ENCODE peak calls at places on chromosome 9, in four cellular contexts. L is cardiac muscle cell, B is endodermal cell, N is lower lobe of right lung. K is an unnamed sample. For H3K4me1, the result is how much of the 10 kb centered on the place peaks cover.

GRCh38 chr9:109012009-109012875 is 1.1 kb downstream of the CTNNAL1 start:
- DNase-seq in L (peak), N (peak), B (peak), K (peak)

GRCh38 chr9:109805054-109805453 is 25.1 kb downstream of the PALM2AKAP2 start:
- DNase-seq in B (no peak), N (no peak), L (peak), K (no peak)

GRCh38 chr9:70093944-70094343 is 50.3 kb downstream of the MAMDC2 start:
- DNase-seq in L (no peak), B (no peak), N (no peak), K (no peak)

GRCh38 chr9:33719581-33720374 is 75.6 kb upstream of the PRSS3 start:
- DNase-seq in L (peak), N (peak), B (peak), K (peak)

GRCh38 chr9:18673179-18673578 is 199.2 kb downstream of the ADAMTSL1 start:
- DNase-seq in L (no peak), B (no peak), N (no peak), K (no peak)

GRCh38 chr9:94925751-94926456 is 199.4 kb downstream of the AOPEP start:
- DNase-seq in L (no peak), B (no peak), N (peak), K (no peak)

GRCh38 chr9:127185931-127186781 is 63.7 kb upstream of the ANGPTL2 start:
- DNase-seq in N (peak), L (no peak), B (no peak), K (no peak)

GRCh38 chr9:137326436-137327060 is 24.5 kb upstream of the NRARP start:
- DNase-seq in N (no peak), B (no peak), L (no peak), K (no peak)

GRCh38 chr9:89498845-89499480 is 1.1 kb upstream of the SEMA4D start:
- DNase-seq in N (no peak), L (no peak), B (no peak), K (no peak)

GRCh38 chr9:25716220-25716872 is 38.1 kb upstream of the TUSC1 start:
- DNase-seq in L (peak), N (no peak), B (peak), K (no peak)

GRCh38 chr9:14437336-14438231 is 123.6 kb upstream of the NFIB start:
- DNase-seq in B (no peak), N (no peak), L (no peak), K (peak)

GRCh38 chr9:3954228-3954949 is 345.5 kb downstream of the GLIS3 start:
- DNase-seq in N (no peak), L (no peak), B (no peak), K (peak)

GRCh38 chr9:135480071-135480941 is 724 bp downstream of the PPP1R26 start:
- DNase-seq in B (peak), N (peak), L (peak), K (peak)

GRCh38 chr9:4062966-4063365 is 236.9 kb downstream of the GLIS3 start:
- DNase-seq in L (no peak), N (no peak), B (no peak), K (no peak)

GRCh38 chr9:114345493-114346065 is 15.9 kb downstream of the ORM2 start:
- DNase-seq in B (no peak), N (no peak), L (no peak), K (no peak)

GRCh38 chr9:2524601-2525000 is 97.0 kb upstream of the VLDLR start:
- DNase-seq in N (no peak), L (no peak), B (no peak), K (no peak)

GRCh38 chr9:89295400-89295799 is 15.6 kb upstream of the CKS2 start:
- DNase-seq in B (peak), L (no peak), N (no peak), K (peak)

DNA sequence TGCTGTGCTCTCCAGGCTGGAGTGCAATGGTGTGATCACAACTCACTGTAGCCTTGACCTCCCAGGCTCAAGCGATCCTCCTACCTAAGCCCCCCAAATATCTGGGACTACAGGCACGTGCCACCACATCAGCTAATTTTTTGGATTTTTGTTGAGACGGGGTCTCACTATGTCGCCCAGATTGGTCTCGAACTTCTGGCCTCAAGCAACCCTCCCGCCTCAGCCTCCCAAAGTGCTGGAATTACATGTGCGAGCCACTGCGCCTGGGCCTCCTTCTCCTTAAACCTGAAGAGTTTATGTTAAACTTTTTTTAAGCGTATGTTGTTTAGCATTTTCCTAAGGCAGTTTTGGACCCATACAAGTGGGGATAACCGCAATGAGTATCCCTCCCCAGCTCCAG is 30.8 kb upstream of the SUSD3 start:
- DNase-seq in N (no peak), B (no peak), L (no peak), K (no peak)
- H3K4me1 ChIP-seq in N (under half), B (under half), L (under half), K (under half)

DNA sequence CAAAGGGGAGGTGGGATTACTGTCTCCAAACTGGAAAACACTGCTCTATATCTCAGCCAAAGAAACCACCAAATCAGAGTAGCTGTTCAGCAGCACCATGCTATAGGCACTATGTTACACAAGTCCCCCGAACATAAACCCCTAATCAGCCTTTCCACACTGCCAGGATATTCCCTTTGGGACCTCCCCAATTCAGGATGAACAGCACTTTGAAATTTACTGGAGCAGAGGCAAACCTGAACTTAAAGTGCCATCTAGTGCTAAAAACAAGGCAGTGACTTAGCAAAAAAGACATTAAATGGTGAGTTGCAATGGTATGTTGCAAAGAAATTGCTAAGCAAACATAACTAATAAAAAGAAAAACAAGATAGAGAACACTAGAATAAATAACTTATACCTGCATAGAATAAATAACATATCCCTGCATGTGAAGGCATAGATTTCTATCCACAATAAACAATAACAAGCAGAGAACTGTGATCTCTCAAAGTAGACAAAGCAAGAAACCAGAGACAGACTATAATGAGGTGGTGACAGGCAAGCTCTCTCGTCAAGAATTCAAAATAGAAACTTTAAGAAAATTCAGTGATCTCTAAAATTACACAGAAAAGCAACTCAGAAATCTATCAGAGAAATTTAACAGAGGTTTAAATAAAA is 584.4 kb upstream of the ACO1 start:
- DNase-seq in L (peak), B (peak), N (no peak), K (peak)
- TF ChIP-seq CTCF in L (peak), B (peak), N (peak), K (peak)

GRCh38 chr9:87554976-87555375 is 57.3 kb downstream of the DAPK1 start:
- DNase-seq in N (no peak), B (no peak), L (no peak), K (no peak)

GRCh38 chr9:87558606-87559005 is 60.9 kb downstream of the DAPK1 start:
- DNase-seq in N (no peak), B (no peak), L (no peak), K (no peak)

GRCh38 chr9:87556821-87557220 is 59.2 kb downstream of the DAPK1 start:
- DNase-seq in L (no peak), N (peak), B (peak), K (no peak)

GRCh38 chr9:87556039-87556438 is 58.4 kb downstream of the DAPK1 start:
- DNase-seq in L (no peak), B (no peak), N (no peak), K (no peak)

DNA sequence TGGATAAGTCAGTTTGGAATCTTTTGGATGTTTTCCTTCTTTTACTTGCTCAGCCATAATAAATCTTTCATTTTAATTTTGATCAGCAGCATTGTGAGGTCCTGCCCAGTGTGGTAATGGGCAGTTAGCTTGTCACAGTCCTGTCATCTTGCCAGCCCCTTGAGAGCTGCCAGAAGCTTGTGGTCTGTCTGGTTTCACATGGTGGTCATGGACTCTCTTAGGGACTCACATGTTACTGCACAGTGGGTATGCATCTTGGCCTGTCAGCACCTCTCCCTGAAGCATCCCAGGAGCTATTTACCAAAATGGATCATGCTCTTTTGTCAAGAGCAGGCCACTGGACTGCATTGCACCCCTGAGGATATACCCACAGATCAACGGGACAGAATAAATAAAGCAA is 60.3 kb downstream of the DAPK1 start:
- DNase-seq in N (no peak), L (peak), B (peak), K (no peak)
- H3K4me1 ChIP-seq in N (half or more), L (under half), B (under half), K (under half)

GRCh38 chr9:73034962-73035361 is 82.1 kb upstream of the ALDH1A1 start:
- DNase-seq in L (no peak), N (no peak), B (no peak), K (no peak)
- TF ChIP-seq CTCF in L (peak), N (no peak), B (no peak), K (peak)

DNA sequence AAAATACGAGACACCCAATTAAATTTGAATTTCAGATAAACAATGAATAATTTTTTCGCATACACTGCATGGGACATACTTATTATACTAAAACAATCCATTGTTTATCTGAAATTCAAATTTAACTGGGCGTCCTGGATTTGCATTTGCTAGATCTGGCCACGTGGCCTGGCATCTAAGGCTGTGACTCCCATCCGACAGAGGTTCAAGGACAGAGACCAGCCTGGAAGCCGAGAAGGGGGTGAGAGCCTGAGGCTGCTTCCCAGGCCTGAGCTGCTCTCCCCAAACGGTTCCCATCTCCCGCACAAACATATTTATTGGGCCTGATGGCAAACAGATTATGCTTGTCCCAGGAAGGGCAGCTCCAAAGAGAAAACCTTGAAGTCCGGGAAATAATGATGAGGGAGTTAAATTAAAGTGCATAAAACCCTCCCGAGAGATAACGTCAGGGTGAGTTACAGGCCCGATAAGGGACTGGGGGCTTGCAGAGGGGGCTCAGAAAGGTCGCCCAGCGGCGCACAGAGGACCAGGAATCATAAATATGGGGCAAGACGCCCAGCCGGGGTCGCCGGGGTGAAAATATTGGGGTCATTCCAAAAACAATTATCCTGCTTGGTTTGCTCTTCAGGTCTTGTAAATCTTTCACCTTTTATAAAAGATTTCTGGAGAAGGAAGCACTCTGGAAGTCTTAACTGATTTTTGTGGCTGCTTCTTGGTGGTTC is 163.7 kb downstream of the GAPVD1 start:
- DNase-seq in N (no peak), B (no peak), L (no peak), K (no peak)
- H3K4me1 ChIP-seq in N (under half), B (under half), L (under half), K (under half)

GRCh38 chr9:1429328-1429727 is 379.2 kb downstream of the DMRT2 start:
- DNase-seq in B (peak), L (peak), N (no peak), K (no peak)
- TF ChIP-seq CTCF in B (peak), L (peak), N (no peak), K (peak)